ENCODE peak calls at places on chromosomes 11 and 22, in ten cellular contexts. One of them, this sample, is unnamed.

GRCh38 chr11:71154406-71154805 is 98.0 kb downstream of the SHANK2 start:
- DNase-seq in neuronal stem cell: no peak
- DNase-seq in adipocyte: no peak
- DNase-seq in mesenchymal stem cell: no peak
- DNase-seq in MM.1S: no peak
- DNase-seq in HCT116: no peak
- DNase-seq in endodermal cell: peak
- DNase-seq in GM23248: no peak
- DNase-seq in colonic mucosa: no peak
- DNase-seq in mammary epithelial cell: no peak
- DNase-seq in this sample: no peak

GRCh38 chr11:118953265-118953664 is 2.8 kb upstream of the UPK2 start:
- DNase-seq in mesenchymal stem cell: peak
- DNase-seq in endodermal cell: peak
- DNase-seq in neuronal stem cell: peak
- DNase-seq in MM.1S: no peak
- DNase-seq in HCT116: no peak
- DNase-seq in GM23248: no peak
- DNase-seq in adipocyte: no peak
- DNase-seq in mammary epithelial cell: no peak
- DNase-seq in colonic mucosa: no peak
- DNase-seq in this sample: peak

GRCh38 chr11:110467556-110467955 is 37.8 kb downstream of the FDX1 start:
- DNase-seq in endodermal cell: no peak
- DNase-seq in adipocyte: no peak
- DNase-seq in neuronal stem cell: no peak
- DNase-seq in mammary epithelial cell: no peak
- DNase-seq in HCT116: no peak
- DNase-seq in mesenchymal stem cell: no peak
- DNase-seq in GM23248: no peak
- DNase-seq in colonic mucosa: no peak
- DNase-seq in MM.1S: no peak
- DNase-seq in this sample: peak

GRCh38 chr11:126332221-126332711 is 23.2 kb upstream of the ST3GAL4 start:
- DNase-seq in MM.1S: no peak
- DNase-seq in HCT116: no peak
- DNase-seq in endodermal cell: no peak
- DNase-seq in mammary epithelial cell: peak
- DNase-seq in mesenchymal stem cell: peak
- DNase-seq in GM23248: peak
- DNase-seq in adipocyte: peak
- DNase-seq in neuronal stem cell: no peak
- DNase-seq in colonic mucosa: peak
- DNase-seq in this sample: no peak

GRCh38 chr11:65444314-65445051 is 21.9 kb downstream of the NEAT1 start:
- DNase-seq in GM23248: peak
- DNase-seq in mesenchymal stem cell: peak
- DNase-seq in MM.1S: no peak
- DNase-seq in colonic mucosa: no peak
- DNase-seq in mammary epithelial cell: peak
- DNase-seq in adipocyte: no peak
- DNase-seq in HCT116: no peak
- DNase-seq in endodermal cell: peak
- DNase-seq in neuronal stem cell: no peak
- DNase-seq in this sample: no peak

GRCh38 chr11:112785717-112786116 is 175.5 kb upstream of the NCAM1 start:
- DNase-seq in MM.1S: no peak
- DNase-seq in adipocyte: peak
- DNase-seq in colonic mucosa: no peak
- DNase-seq in GM23248: peak
- DNase-seq in endodermal cell: peak
- DNase-seq in HCT116: no peak
- DNase-seq in mesenchymal stem cell: no peak
- DNase-seq in neuronal stem cell: no peak
- DNase-seq in mammary epithelial cell: peak
- DNase-seq in this sample: no peak

GRCh38 chr11:34358258-34358665 is 452 bp upstream of the ABTB2 start:
- DNase-seq in mesenchymal stem cell: peak
- DNase-seq in neuronal stem cell: peak
- DNase-seq in HCT116: peak
- DNase-seq in MM.1S: no peak
- DNase-seq in GM23248: peak
- DNase-seq in mammary epithelial cell: peak
- DNase-seq in colonic mucosa: peak
- DNase-seq in adipocyte: peak
- DNase-seq in endodermal cell: no peak
- DNase-seq in this sample: peak

GRCh38 chr11:128515766-128516466 is 71.4 kb downstream of the ETS1 start:
- DNase-seq in HCT116: no peak
- DNase-seq in adipocyte: peak
- DNase-seq in mammary epithelial cell: no peak
- DNase-seq in endodermal cell: no peak
- DNase-seq in mesenchymal stem cell: no peak
- DNase-seq in MM.1S: no peak
- DNase-seq in neuronal stem cell: no peak
- DNase-seq in colonic mucosa: no peak
- DNase-seq in GM23248: no peak
- DNase-seq in this sample: no peak

GRCh38 chr22:41535244-41535643 is 9.0 kb downstream of the POLR3H start:
- DNase-seq in MM.1S: no peak
- DNase-seq in mammary epithelial cell: no peak
- DNase-seq in neuronal stem cell: no peak
- DNase-seq in adipocyte: no peak
- DNase-seq in mesenchymal stem cell: peak
- DNase-seq in endodermal cell: peak
- DNase-seq in GM23248: peak
- DNase-seq in HCT116: no peak
- DNase-seq in colonic mucosa: no peak
- DNase-seq in this sample: peak

DNA sequence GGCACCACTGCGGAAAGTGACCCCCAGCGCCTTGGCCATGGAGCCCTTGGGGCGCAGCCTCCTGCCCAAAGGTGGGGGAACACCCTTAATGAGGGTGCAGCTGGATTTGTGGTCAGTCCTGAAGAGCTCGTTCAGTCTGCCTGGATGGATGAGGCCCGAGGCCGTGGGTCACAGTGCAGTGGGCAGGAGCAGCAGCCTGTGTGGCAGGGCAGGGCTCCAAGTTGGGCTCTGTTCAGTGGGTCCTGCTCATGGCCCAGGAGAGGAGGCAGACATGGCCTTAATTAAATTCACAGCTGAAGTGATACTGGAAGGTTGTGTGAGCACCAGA is 33.3 kb downstream of the FAM83F start:
- DNase-seq in mammary epithelial cell: no peak
- DNase-seq in adipocyte: no peak
- DNase-seq in endodermal cell: no peak
- DNase-seq in MM.1S: no peak
- DNase-seq in HCT116: no peak
- DNase-seq in colonic mucosa: no peak
- DNase-seq in mesenchymal stem cell: no peak
- DNase-seq in neuronal stem cell: no peak
- DNase-seq in GM23248: no peak
- DNase-seq in this sample: no peak
- H3K9ac ChIP-seq in mammary epithelial cell: no peak
- H3K9ac ChIP-seq in adipocyte: no peak
- H3K9ac ChIP-seq in endodermal cell: no peak
- H3K9ac ChIP-seq in MM.1S: no peak
- H3K9ac ChIP-seq in HCT116: no peak
- H3K9ac ChIP-seq in colonic mucosa: no peak
- H3K9ac ChIP-seq in mesenchymal stem cell: no peak
- H3K9ac ChIP-seq in neuronal stem cell: no peak
- H3K9ac ChIP-seq in GM23248: no peak
- H3K9ac ChIP-seq in this sample: no peak

GRCh38 chr11:35526370-35526792 is 965 bp upstream of the PAMR1 start:
- DNase-seq in MM.1S: no peak
- DNase-seq in mesenchymal stem cell: peak
- DNase-seq in GM23248: no peak
- DNase-seq in endodermal cell: peak
- DNase-seq in colonic mucosa: no peak
- DNase-seq in HCT116: peak
- DNase-seq in neuronal stem cell: no peak
- DNase-seq in adipocyte: no peak
- DNase-seq in mammary epithelial cell: peak
- DNase-seq in this sample: peak
- H3K9ac ChIP-seq in MM.1S: no peak
- H3K9ac ChIP-seq in mesenchymal stem cell: peak
- H3K9ac ChIP-seq in GM23248: peak
- H3K9ac ChIP-seq in endodermal cell: no peak
- H3K9ac ChIP-seq in colonic mucosa: no peak
- H3K9ac ChIP-seq in HCT116: no peak
- H3K9ac ChIP-seq in neuronal stem cell: no peak
- H3K9ac ChIP-seq in adipocyte: peak
- H3K9ac ChIP-seq in mammary epithelial cell: no peak
- H3K9ac ChIP-seq in this sample: no peak

GRCh38 chr11:124278261-124278660 is 22.1 kb downstream of the OR8G5 start:
- DNase-seq in colonic mucosa: no peak
- DNase-seq in GM23248: no peak
- DNase-seq in adipocyte: no peak
- DNase-seq in endodermal cell: no peak
- DNase-seq in neuronal stem cell: no peak
- DNase-seq in MM.1S: no peak
- DNase-seq in mesenchymal stem cell: no peak
- DNase-seq in HCT116: no peak
- DNase-seq in mammary epithelial cell: no peak
- DNase-seq in this sample: no peak
- H3K9ac ChIP-seq in colonic mucosa: no peak
- H3K9ac ChIP-seq in GM23248: no peak
- H3K9ac ChIP-seq in adipocyte: no peak
- H3K9ac ChIP-seq in endodermal cell: no peak
- H3K9ac ChIP-seq in neuronal stem cell: no peak
- H3K9ac ChIP-seq in MM.1S: no peak
- H3K9ac ChIP-seq in mesenchymal stem cell: no peak
- H3K9ac ChIP-seq in HCT116: no peak
- H3K9ac ChIP-seq in mammary epithelial cell: no peak
- H3K9ac ChIP-seq in this sample: no peak

DNA sequence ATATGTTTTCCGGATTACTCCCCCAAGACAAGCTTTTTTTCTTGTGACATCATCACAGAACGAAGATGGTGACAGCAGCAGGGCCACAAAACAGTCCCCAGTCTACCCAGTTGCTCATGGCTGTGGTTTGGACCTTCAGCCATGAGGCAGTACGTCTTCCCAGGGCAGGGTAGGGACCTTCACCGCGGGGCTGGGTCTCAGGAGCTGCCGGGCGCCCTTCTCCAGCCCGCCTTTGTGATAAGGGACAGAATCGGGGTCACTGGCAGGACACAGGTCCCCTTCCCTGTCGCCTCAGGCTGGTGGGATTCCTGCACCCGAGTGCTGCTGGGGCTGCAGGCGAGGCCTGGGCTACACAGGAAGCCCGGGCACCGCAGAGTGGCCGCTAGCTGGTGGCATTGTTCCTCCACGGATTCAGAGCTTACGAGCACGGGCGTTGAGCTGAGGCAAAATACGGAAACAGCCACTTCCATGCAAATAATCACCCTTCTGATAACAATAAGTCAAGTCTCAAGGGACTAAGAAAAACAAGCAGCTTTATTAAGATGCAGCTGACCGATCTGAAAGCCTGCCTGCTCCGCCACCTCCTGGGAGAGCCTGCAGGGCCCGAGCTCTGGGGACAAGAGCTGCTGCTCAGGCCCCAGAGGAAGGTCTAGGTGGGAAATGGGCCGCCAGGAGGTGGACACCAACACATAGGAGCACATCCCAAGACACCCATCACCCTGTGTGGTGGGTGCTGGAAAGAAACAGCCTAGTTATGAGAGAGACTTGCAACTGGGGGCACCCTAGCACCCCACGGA is 12.3 kb downstream of the TBX1 start:
- DNase-seq in neuronal stem cell: no peak
- DNase-seq in MM.1S: no peak
- DNase-seq in GM23248: no peak
- DNase-seq in mammary epithelial cell: no peak
- DNase-seq in endodermal cell: no peak
- DNase-seq in adipocyte: no peak
- DNase-seq in colonic mucosa: no peak
- DNase-seq in mesenchymal stem cell: no peak
- DNase-seq in HCT116: no peak
- DNase-seq in this sample: no peak
- H3K9ac ChIP-seq in neuronal stem cell: no peak
- H3K9ac ChIP-seq in MM.1S: no peak
- H3K9ac ChIP-seq in GM23248: no peak
- H3K9ac ChIP-seq in mammary epithelial cell: no peak
- H3K9ac ChIP-seq in endodermal cell: no peak
- H3K9ac ChIP-seq in adipocyte: no peak
- H3K9ac ChIP-seq in colonic mucosa: no peak
- H3K9ac ChIP-seq in mesenchymal stem cell: no peak
- H3K9ac ChIP-seq in HCT116: no peak
- H3K9ac ChIP-seq in this sample: no peak